ENCODE peak calls at places on chromosome 19, in five cellular contexts. M is BE2C; T is stimulated activated CD8-positive, alpha-beta memory T cell treated with anti-CD3 and anti-CD28 coated beads, Interleukin-2, amount 100 ng/mL, for 1 hour; D is astrocyte of the cerebellum; H is progenitor cell of endocrine pancreas. K is an unnamed sample.

GRCh38 chr19:2048959-2049740 is 1.9 kb downstream of the MKNK2 start:
- DNase-seq in M (no peak), T (no peak), D (no peak), H (no peak), K (no peak)

GRCh38 chr19:6740589-6741348 is 1.3 kb downstream of the TRIP10 start:
- DNase-seq in M (no peak), T (no peak), D (no peak), H (peak; percentile 44), K (peak; percentile 62)

GRCh38 chr19:7605490-7606222 is 10.0 kb downstream of the CAMSAP3 start:
- DNase-seq in M (peak; percentile 93), T (no peak), D (no peak), H (no peak), K (no peak)

GRCh38 chr19:3969435-3970312 is 1.2 kb downstream of the DAPK3 start:
- DNase-seq in M (no peak), T (no peak), D (peak; percentile 81), H (peak; percentile 18), K (no peak)

GRCh38 chr19:20269461-20269860 is 102.4 kb downstream of the ZNF486 start:
- DNase-seq in M (no peak), T (no peak), D (no peak), H (no peak), K (no peak)

GRCh38 chr19:55586976-55587668 is 6.5 kb upstream of the ZNF579 start:
- DNase-seq in M (peak; percentile 99), T (peak; percentile 84), D (peak; percentile 66), H (peak; percentile 92), K (peak; percentile 96)

GRCh38 chr19:56842421-56842820 is 1.9 kb upstream of the PEG3 start:
- DNase-seq in M (no peak), T (no peak), D (no peak), H (no peak), K (no peak)

GRCh38 chr19:31378404-31378803 is 29.2 kb upstream of the TSHZ3 start:
- DNase-seq in M (peak; percentile 20), T (no peak), D (peak; percentile 88), H (no peak), K (peak; percentile 15)

GRCh38 chr19:2575734-2576481 is 100.0 kb downstream of the GADD45B start:
- DNase-seq in M (peak; percentile 73), T (no peak), D (peak; percentile 12), H (no peak), K (peak; percentile 42)

GRCh38 chr19:46840157-46840942 is 10.3 kb downstream of the AP2S1 start:
- DNase-seq in M (peak; percentile 71), T (peak; percentile 24), D (peak; percentile 56), H (no peak), K (peak; percentile 51)

GRCh38 chr19:1847684-1848398 is 442 bp downstream of the REXO1 start:
- DNase-seq in M (peak; percentile 60), T (no peak), D (no peak), H (no peak), K (peak; percentile 61)

GRCh38 chr19:55208880-55209429 is 346 bp downstream of the PTPRH start:
- DNase-seq in M (no peak), T (no peak), D (no peak), H (no peak), K (peak; percentile 22)

GRCh38 chr19:47707135-47707925 is 5.9 kb upstream of the EHD2 start:
- DNase-seq in M (peak; percentile 79), T (peak; percentile 58), D (no peak), H (peak; percentile 66), K (peak; percentile 82)

GRCh38 chr19:54937926-54938325 is 9.4 kb downstream of the NLRP7 start:
- DNase-seq in M (no peak), T (no peak), D (no peak), H (no peak), K (peak; percentile 8)

GRCh38 chr19:1363599-1363998 is 20.1 kb upstream of the NDUFS7 start:
- DNase-seq in M (no peak), T (no peak), D (no peak), H (no peak), K (no peak)

GRCh38 chr19:35459414-35460082 is 11.5 kb downstream of the FFAR2 start:
- DNase-seq in M (no peak), T (no peak), D (no peak), H (no peak), K (peak; percentile 26)

GRCh38 chr19:1540353-1540925 is 16.6 kb downstream of the PLK5 start:
- DNase-seq in M (no peak), T (no peak), D (no peak), H (no peak), K (no peak)

GRCh38 chr19:41941410-41942202 is 13.4 kb upstream of the ERFL start:
- DNase-seq in M (no peak), T (no peak), D (no peak), H (no peak), K (no peak)

GRCh38 chr19:1052349-1052967 is 12.6 kb downstream of the ABCA7 start:
- DNase-seq in M (no peak), T (no peak), D (no peak), H (no peak), K (no peak)

GRCh38 chr19:9819590-9819898 is 665 bp upstream of the FBXL12 start:
- DNase-seq in M (no peak), T (no peak), D (no peak), H (no peak), K (no peak)

GRCh38 chr19:3346677-3347353 is 19.6 kb upstream of the NFIC start:
- DNase-seq in M (no peak), T (no peak), D (no peak), H (no peak), K (peak; percentile 69)

GRCh38 chr19:1000095-1000494 is at the start of gene GRIN3B:
- DNase-seq in M (peak; percentile 75), T (peak; percentile 35), D (no peak), H (peak; percentile 75), K (peak; percentile 73)

GRCh38 chr19:41226053-41226873 is 7.2 kb downstream of the AXL start:
- DNase-seq in M (peak; percentile 57), T (peak; percentile 2), D (peak; percentile 53), H (peak; percentile 46), K (peak; percentile 77)

GRCh38 chr19:13681509-13681908 is 82.8 kb upstream of the MRI1 start:
- DNase-seq in M (no peak), T (no peak), D (no peak), H (no peak), K (no peak)

GRCh38 chr19:18364826-18365528 is 21.0 kb upstream of the GDF15 start:
- DNase-seq in M (peak; percentile 84), T (no peak), D (peak; percentile 99), H (no peak), K (peak; percentile 90)

GRCh38 chr19:33784432-33784831 is 12.2 kb upstream of the KCTD15 start:
- DNase-seq in M (no peak), T (no peak), D (no peak), H (no peak), K (no peak)

GRCh38 chr19:13938361-13939027 is at the start of gene PODNL1:
- DNase-seq in M (no peak), T (no peak), D (peak; percentile 19), H (no peak), K (no peak)

GRCh38 chr19:10911579-10912363 is 16.7 kb downstream of the YIPF2 start:
- DNase-seq in M (no peak), T (no peak), D (no peak), H (no peak), K (no peak)

GRCh38 chr19:11268783-11269267 is 6.5 kb upstream of the DOCK6 start:
- DNase-seq in M (peak; percentile 28), T (no peak), D (no peak), H (no peak), K (peak; percentile 30)

GRCh38 chr19:35518313-35518712 is 4.9 kb upstream of the DMKN start:
- DNase-seq in M (no peak), T (no peak), D (peak; percentile 73), H (no peak), K (no peak)

GRCh38 chr19:38781058-38781457 is 7.7 kb upstream of the LGALS7 start:
- DNase-seq in M (no peak), T (no peak), D (no peak), H (no peak), K (no peak)

GRCh38 chr19:10295305-10295846 is 5.6 kb downstream of the ICAM5 start:
- DNase-seq in M (no peak), T (peak; percentile 48), D (no peak), H (no peak), K (peak; percentile 74)

GRCh38 chr19:54162884-54163283 is 3.4 kb upstream of the LENG1 start:
- DNase-seq in M (no peak), T (no peak), D (no peak), H (no peak), K (no peak)

GRCh38 chr19:44401108-44401786 is at the start of gene ZNF285:
- DNase-seq in M (peak; percentile 96), T (peak; percentile 55), D (peak; percentile 90), H (peak; percentile 94), K (peak; percentile 90)

GRCh38 chr19:43715776-43716175 is at the start of gene IRGC:
- DNase-seq in M (no peak), T (no peak), D (no peak), H (no peak), K (no peak)